ENCODE peak calls at places on chromosomes 16 and 17, in five cellular contexts. Q is neural progenitor cell, K is GM23338, N is GM23248, W is osteoblast. T is an unnamed sample.

GRCh38 chr16:83715217-83715920 is 92.4 kb upstream of the HSBP1 start:
- DNase-seq in Q (no peak), K (no peak), N (no peak), W (no peak), T (no peak)

GRCh38 chr16:24141466-24141865 is 114.7 kb upstream of the CACNG3 start:
- DNase-seq in Q (no peak), K (no peak), N (no peak), W (no peak), T (no peak)

GRCh38 chr16:81838794-81839193 is 59.7 kb downstream of the PLCG2 start:
- DNase-seq in Q (no peak), K (no peak), N (peak; percentile 51), W (peak; percentile 61), T (peak; percentile 42)

GRCh38 chr17:82663381-82664275 is 15.4 kb upstream of the WDR45B start:
- DNase-seq in Q (no peak), K (no peak), N (no peak), W (peak; percentile 77), T (no peak)

GRCh38 chr17:82767041-82767754 is 15.3 kb downstream of the TBCD start:
- DNase-seq in Q (peak; percentile 76), K (peak; percentile 90), N (peak; percentile 67), W (peak; percentile 85), T (no peak)

GRCh38 chr16:8665529-8665928 is 8.9 kb upstream of the ABAT start:
- DNase-seq in Q (no peak), K (peak; percentile 35), N (no peak), W (no peak), T (no peak)

GRCh38 chr17:48497103-48497502 is 33.7 kb downstream of the HOXB1 start:
- DNase-seq in Q (no peak), K (no peak), N (peak; percentile 44), W (peak; percentile 76), T (peak; percentile 77)

GRCh38 chr16:68737730-68738590 is 868 bp downstream of the CDH1 start:
- DNase-seq in Q (peak; percentile 23), K (peak; percentile 64), N (no peak), W (peak; percentile 69), T (no peak)

GRCh38 chr17:75504347-75505151 is 10.8 kb downstream of the CASKIN2 start:
- DNase-seq in Q (peak; percentile 67), K (peak; percentile 81), N (peak; percentile 48), W (peak; percentile 94), T (no peak)
- H3K36me3 ChIP-seq in Q (no peaks in the 10 kb centered on the region), K (no peaks in the 10 kb centered on the region), N (peaks cover 4% of the 10 kb centered on the region), W (peaks cover 9% of the 10 kb centered on the region), T (no peaks in the 10 kb centered on the region)

DNA sequence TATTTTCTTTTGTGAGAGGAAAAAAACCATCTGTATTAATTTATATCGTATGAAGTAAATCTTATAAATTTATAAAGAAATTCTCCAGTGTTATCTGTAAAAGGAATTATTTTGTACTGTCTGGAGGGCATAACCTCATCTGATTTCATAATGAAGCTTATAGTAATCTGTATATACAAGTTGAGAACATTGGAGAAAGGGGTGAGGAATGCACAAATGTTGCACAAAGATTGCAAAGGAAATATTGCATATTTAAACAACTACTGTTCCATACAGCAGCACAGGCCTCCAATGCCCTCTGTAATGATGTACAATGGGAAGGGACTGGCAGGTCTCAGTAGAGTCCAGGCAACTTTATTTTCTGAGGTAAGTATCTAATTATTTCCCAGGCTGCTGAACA is 50.8 kb upstream of the KCNJ16 start:
- DNase-seq in Q (no peak), K (no peak), N (no peak), W (no peak), T (no peak)
- H2AFZ ChIP-seq in Q (no peak overlapping the region), K (no peak overlapping the region), N (no peak overlapping the region), W (no peak overlapping the region), T (no peak overlapping the region)

DNA sequence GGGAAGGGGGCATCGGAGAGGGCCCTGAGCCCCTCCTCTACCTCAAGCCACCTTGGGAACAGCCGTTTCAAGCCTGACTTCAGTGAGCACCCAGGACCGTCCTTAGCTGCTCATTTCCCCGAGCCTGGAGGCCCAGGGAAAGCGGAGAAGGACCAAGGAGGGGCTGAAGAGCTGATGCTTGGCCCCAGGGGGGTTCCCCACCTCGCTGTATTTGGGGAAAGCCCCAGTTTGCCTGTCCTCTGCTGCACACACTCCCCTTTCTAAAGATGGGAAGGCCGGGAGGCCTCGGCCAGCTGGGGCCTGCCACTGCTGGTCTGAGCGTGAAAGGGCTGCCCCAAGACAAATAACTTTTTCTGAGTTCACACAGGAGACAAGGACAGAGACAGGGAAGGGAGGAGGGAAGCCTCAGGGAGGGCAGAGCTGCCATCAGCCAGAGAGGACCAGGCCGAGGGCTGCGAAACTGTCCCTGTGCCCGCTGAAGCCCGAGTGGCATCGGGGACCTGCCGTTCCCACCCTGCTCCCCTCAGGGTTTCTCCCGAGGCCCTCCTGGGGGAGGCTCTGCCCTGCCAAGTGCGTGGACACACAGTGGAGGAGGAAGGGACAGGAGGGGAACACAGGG is 11.6 kb downstream of the ZACN start:
- DNase-seq in Q (no peak), K (no peak), N (no peak), W (peak; percentile 36), T (no peak)
- H3K36me3 ChIP-seq in Q (no peaks in the 10 kb centered on the region), K (peaks cover 6% of the 10 kb centered on the region), N (peaks cover 6% of the 10 kb centered on the region), W (peaks cover 65% of the 10 kb centered on the region), T (peaks cover 26% of the 10 kb centered on the region)

DNA sequence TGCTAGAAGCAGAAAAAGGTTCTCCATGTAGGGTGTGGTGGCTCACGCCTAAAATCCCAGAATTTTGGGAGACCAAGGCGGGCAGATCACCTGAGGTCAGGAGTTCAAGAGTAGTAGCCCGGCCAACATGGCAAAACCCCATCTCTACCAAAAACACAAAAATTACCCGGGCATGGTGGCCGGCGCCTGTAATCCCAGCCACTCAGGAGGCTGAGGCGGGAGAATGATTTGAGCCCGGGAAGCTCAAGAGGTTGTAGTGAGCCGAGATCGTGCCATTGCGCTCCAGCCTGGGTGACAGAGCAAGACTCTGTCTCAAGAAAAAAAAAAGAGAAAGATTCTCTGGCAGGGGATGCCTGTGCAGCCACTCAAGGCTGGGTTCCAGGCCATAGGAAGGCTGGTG is 54.2 kb downstream of the PITPNM3 start:
- DNase-seq in Q (no peak), K (no peak), N (no peak), W (no peak), T (no peak)
- H2AFZ ChIP-seq in Q (no peak overlapping the region), K (no peak overlapping the region), N (no peak overlapping the region), W (no peak overlapping the region), T (no peak overlapping the region)